ENCODE peak calls at places on chromosomes 13 and 19, in eight cellular contexts. One of them, this sample, is unnamed.

GRCh38 chr19:30512748-30513389 is 140.7 kb downstream of the ZNF536 start:
- DNase-seq in gastrocnemius medialis: no peak
- DNase-seq in NB4: no peak
- DNase-seq in cardiac fibroblast: no peak
- DNase-seq in heart left ventricle: no peak
- DNase-seq in HFF-Myc: no peak
- DNase-seq in pancreas: no peak
- DNase-seq in GM23338: no peak
- DNase-seq in this sample: no peak

GRCh38 chr19:46442808-46443450 is 14.2 kb upstream of the PNMA8C start:
- DNase-seq in gastrocnemius medialis: no peak
- DNase-seq in NB4: no peak
- DNase-seq in cardiac fibroblast: peak
- DNase-seq in heart left ventricle: no peak
- DNase-seq in HFF-Myc: no peak
- DNase-seq in pancreas: peak
- DNase-seq in GM23338: no peak
- DNase-seq in this sample: peak

GRCh38 chr19:34712606-34713261 is 21.3 kb upstream of the ZNF181 start:
- DNase-seq in gastrocnemius medialis: peak
- DNase-seq in NB4: peak
- DNase-seq in cardiac fibroblast: peak
- DNase-seq in heart left ventricle: peak
- DNase-seq in HFF-Myc: peak
- DNase-seq in pancreas: no peak
- DNase-seq in GM23338: peak
- DNase-seq in this sample: peak

GRCh38 chr19:29620931-29621351 is 14.9 kb downstream of the POP4 start:
- DNase-seq in gastrocnemius medialis: no peak
- DNase-seq in NB4: no peak
- DNase-seq in cardiac fibroblast: no peak
- DNase-seq in heart left ventricle: no peak
- DNase-seq in HFF-Myc: no peak
- DNase-seq in pancreas: no peak
- DNase-seq in GM23338: no peak
- DNase-seq in this sample: no peak

GRCh38 chr13:106527806-106528205 is 7.7 kb downstream of the EFNB2 start:
- DNase-seq in gastrocnemius medialis: no peak
- DNase-seq in NB4: no peak
- DNase-seq in cardiac fibroblast: no peak
- DNase-seq in heart left ventricle: no peak
- DNase-seq in HFF-Myc: no peak
- DNase-seq in pancreas: no peak
- DNase-seq in GM23338: no peak
- DNase-seq in this sample: no peak

GRCh38 chr19:10292206-10292788 is 2.5 kb downstream of the ICAM5 start:
- DNase-seq in gastrocnemius medialis: peak
- DNase-seq in NB4: peak
- DNase-seq in cardiac fibroblast: peak
- DNase-seq in heart left ventricle: peak
- DNase-seq in HFF-Myc: peak
- DNase-seq in pancreas: peak
- DNase-seq in GM23338: peak
- DNase-seq in this sample: peak

GRCh38 chr19:13122275-13122878 is 4.3 kb downstream of the NACC1 start:
- DNase-seq in gastrocnemius medialis: no peak
- DNase-seq in NB4: no peak
- DNase-seq in cardiac fibroblast: no peak
- DNase-seq in heart left ventricle: no peak
- DNase-seq in HFF-Myc: no peak
- DNase-seq in pancreas: no peak
- DNase-seq in GM23338: no peak
- DNase-seq in this sample: no peak

GRCh38 chr19:47483800-47484690 is at the start of gene KPTN:
- DNase-seq in gastrocnemius medialis: peak
- DNase-seq in NB4: peak
- DNase-seq in cardiac fibroblast: peak
- DNase-seq in heart left ventricle: peak
- DNase-seq in HFF-Myc: peak
- DNase-seq in pancreas: peak
- DNase-seq in GM23338: peak
- DNase-seq in this sample: peak

GRCh38 chr19:1199531-1199930 is 6.0 kb upstream of the STK11 start:
- DNase-seq in gastrocnemius medialis: no peak
- DNase-seq in NB4: no peak
- DNase-seq in cardiac fibroblast: no peak
- DNase-seq in heart left ventricle: no peak
- DNase-seq in HFF-Myc: no peak
- DNase-seq in pancreas: no peak
- DNase-seq in GM23338: no peak
- DNase-seq in this sample: no peak

GRCh38 chr19:18854982-18855381 is 23.2 kb downstream of the UPF1 start:
- DNase-seq in gastrocnemius medialis: no peak
- DNase-seq in NB4: no peak
- DNase-seq in cardiac fibroblast: no peak
- DNase-seq in heart left ventricle: no peak
- DNase-seq in HFF-Myc: no peak
- DNase-seq in pancreas: no peak
- DNase-seq in GM23338: no peak
- DNase-seq in this sample: no peak

GRCh38 chr19:57664269-57665127 is 4.2 kb upstream of the ZSCAN4 start:
- DNase-seq in gastrocnemius medialis: peak
- DNase-seq in NB4: peak
- DNase-seq in cardiac fibroblast: peak
- DNase-seq in heart left ventricle: peak
- DNase-seq in HFF-Myc: peak
- DNase-seq in pancreas: peak
- DNase-seq in GM23338: peak
- DNase-seq in this sample: peak

GRCh38 chr19:31066385-31066784 is 282.9 kb downstream of the TSHZ3 start:
- DNase-seq in gastrocnemius medialis: no peak
- DNase-seq in NB4: no peak
- DNase-seq in cardiac fibroblast: peak
- DNase-seq in heart left ventricle: no peak
- DNase-seq in HFF-Myc: peak
- DNase-seq in pancreas: no peak
- DNase-seq in GM23338: no peak
- DNase-seq in this sample: no peak

GRCh38 chr19:36847968-36848367 is 2.7 kb upstream of the ZNF345 start:
- DNase-seq in gastrocnemius medialis: no peak
- DNase-seq in NB4: no peak
- DNase-seq in cardiac fibroblast: no peak
- DNase-seq in heart left ventricle: no peak
- DNase-seq in HFF-Myc: no peak
- DNase-seq in pancreas: no peak
- DNase-seq in GM23338: no peak
- DNase-seq in this sample: no peak

GRCh38 chr19:7852851-7853759 is 21.1 kb downstream of the PRR36 start:
- DNase-seq in gastrocnemius medialis: peak
- DNase-seq in NB4: peak
- DNase-seq in cardiac fibroblast: peak
- DNase-seq in heart left ventricle: peak
- DNase-seq in HFF-Myc: no peak
- DNase-seq in pancreas: peak
- DNase-seq in GM23338: peak
- DNase-seq in this sample: peak

GRCh38 chr19:1074512-1075283 is 7.7 kb downstream of the ARHGAP45 start:
- DNase-seq in gastrocnemius medialis: no peak
- DNase-seq in NB4: no peak
- DNase-seq in cardiac fibroblast: no peak
- DNase-seq in heart left ventricle: peak
- DNase-seq in HFF-Myc: no peak
- DNase-seq in pancreas: peak
- DNase-seq in GM23338: no peak
- DNase-seq in this sample: peak

DNA sequence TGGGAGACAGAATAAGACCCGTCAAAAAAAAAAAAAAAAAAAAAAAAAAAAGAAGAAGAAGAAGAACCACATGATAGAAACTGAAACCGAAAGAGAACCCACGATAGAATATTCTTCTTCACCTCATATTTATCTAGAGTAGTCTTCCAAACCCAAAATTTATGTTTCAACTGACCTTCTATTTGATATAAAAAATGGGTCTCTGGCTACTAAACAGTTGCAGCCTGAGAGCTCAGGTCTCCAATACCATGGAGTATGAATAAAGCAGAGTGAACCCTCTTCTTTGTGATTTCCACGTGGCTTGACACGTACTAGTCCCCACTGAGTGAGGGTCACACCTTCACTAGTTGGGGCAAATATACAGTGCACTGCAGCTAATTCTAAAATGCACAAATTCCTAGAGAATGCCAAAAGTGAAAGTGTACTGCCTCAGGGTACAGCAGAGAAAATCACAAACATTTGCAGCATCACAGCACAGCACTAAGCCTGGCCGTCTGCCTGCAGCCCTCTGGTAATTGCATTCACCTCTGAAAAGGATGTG is 30.8 kb upstream of the RFC3 start:
- DNase-seq in gastrocnemius medialis: no peak
- DNase-seq in NB4: peak
- DNase-seq in cardiac fibroblast: no peak
- DNase-seq in heart left ventricle: no peak
- DNase-seq in HFF-Myc: no peak
- DNase-seq in pancreas: no peak
- DNase-seq in GM23338: no peak
- DNase-seq in this sample: no peak
- H3K4me3 ChIP-seq in gastrocnemius medialis: peak
- H3K4me3 ChIP-seq in NB4: peak
- H3K4me3 ChIP-seq in cardiac fibroblast: no peak
- H3K4me3 ChIP-seq in heart left ventricle: no peak
- H3K4me3 ChIP-seq in HFF-Myc: peak
- H3K4me3 ChIP-seq in pancreas: no peak
- H3K4me3 ChIP-seq in GM23338: no peak
- H3K4me3 ChIP-seq in this sample: peak

GRCh38 chr13:23159587-23160240 is 21.1 kb upstream of the SGCG start:
- DNase-seq in gastrocnemius medialis: no peak
- DNase-seq in NB4: no peak
- DNase-seq in cardiac fibroblast: no peak
- DNase-seq in heart left ventricle: no peak
- DNase-seq in HFF-Myc: no peak
- DNase-seq in pancreas: no peak
- DNase-seq in GM23338: peak
- DNase-seq in this sample: no peak

GRCh38 chr13:23161176-23161825 is 19.5 kb upstream of the SGCG start:
- DNase-seq in gastrocnemius medialis: no peak
- DNase-seq in NB4: no peak
- DNase-seq in cardiac fibroblast: no peak
- DNase-seq in heart left ventricle: no peak
- DNase-seq in HFF-Myc: no peak
- DNase-seq in pancreas: no peak
- DNase-seq in GM23338: no peak
- DNase-seq in this sample: no peak

GRCh38 chr13:23160241-23161175 is 20.3 kb upstream of the SGCG start:
- DNase-seq in gastrocnemius medialis: no peak
- DNase-seq in NB4: peak
- DNase-seq in cardiac fibroblast: no peak
- DNase-seq in heart left ventricle: no peak
- DNase-seq in HFF-Myc: no peak
- DNase-seq in pancreas: no peak
- DNase-seq in GM23338: peak
- DNase-seq in this sample: no peak

DNA sequence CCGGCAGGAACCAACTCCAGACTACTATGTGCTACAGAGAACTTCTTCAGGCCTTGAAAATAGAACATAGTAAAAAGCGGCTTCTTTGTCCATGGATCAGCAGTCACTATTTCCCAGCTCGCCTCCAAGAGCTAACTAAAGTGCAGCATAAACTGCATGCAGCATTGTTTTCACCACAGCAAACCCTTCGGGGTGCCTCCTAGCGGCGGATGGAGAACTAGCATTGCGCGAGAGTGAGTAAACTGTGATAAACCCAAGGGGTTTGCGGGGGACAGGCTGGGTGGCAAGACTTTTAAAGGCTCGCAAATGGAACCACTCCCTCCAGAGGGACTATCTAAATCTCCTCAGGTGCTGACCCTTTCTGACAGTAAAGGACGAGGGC is 21.6 kb upstream of the SGCG start:
- DNase-seq in gastrocnemius medialis: no peak
- DNase-seq in NB4: peak
- DNase-seq in cardiac fibroblast: peak
- DNase-seq in heart left ventricle: peak
- DNase-seq in HFF-Myc: no peak
- DNase-seq in pancreas: no peak
- DNase-seq in GM23338: peak
- DNase-seq in this sample: peak
- TF ChIP-seq CTCF in gastrocnemius medialis: peak
- TF ChIP-seq CTCF in NB4: peak
- TF ChIP-seq CTCF in cardiac fibroblast: peak
- TF ChIP-seq CTCF in heart left ventricle: peak
- TF ChIP-seq CTCF in HFF-Myc: peak
- TF ChIP-seq CTCF in pancreas: no peak
- TF ChIP-seq CTCF in GM23338: peak
- TF ChIP-seq CTCF in this sample: peak

DNA sequence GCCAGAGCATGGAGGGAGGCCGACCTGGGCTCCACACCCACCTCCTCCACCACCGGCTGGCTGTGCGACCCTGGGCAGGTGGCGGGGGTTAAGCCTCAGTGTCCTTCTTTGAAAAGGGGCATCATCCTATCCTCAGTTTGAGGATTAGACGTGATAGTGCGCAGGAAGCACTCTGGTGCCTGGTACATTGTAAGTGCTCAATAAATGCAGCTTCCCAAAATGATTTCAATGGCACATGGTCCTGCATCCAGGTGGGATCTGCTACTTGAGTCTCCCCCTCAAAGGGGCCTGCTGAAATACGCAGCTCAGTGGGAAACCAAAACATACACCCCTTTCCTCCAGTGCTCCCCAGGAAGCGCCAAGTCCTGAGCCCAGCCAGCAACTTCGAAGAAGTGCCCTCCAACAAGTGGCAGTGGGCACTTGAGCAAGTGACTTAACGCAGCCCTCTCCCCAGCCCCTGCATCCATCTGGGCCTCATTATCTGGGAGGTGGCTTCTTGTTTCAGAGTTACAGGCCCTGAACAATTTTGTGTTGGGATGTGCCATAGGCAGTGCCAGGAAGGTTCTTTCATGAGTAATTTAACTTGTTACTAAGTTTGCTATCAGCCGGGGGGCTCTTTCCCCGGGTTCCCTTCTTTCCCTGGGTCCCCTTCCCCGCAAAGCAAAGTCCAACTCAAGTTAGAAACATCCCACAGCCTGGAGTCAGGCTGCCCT is 17.9 kb downstream of the ACTN4 start:
- DNase-seq in gastrocnemius medialis: no peak
- DNase-seq in NB4: no peak
- DNase-seq in cardiac fibroblast: no peak
- DNase-seq in heart left ventricle: no peak
- DNase-seq in HFF-Myc: no peak
- DNase-seq in pancreas: no peak
- DNase-seq in GM23338: no peak
- DNase-seq in this sample: no peak
- H3K4me3 ChIP-seq in gastrocnemius medialis: peak
- H3K4me3 ChIP-seq in NB4: no peak
- H3K4me3 ChIP-seq in cardiac fibroblast: no peak
- H3K4me3 ChIP-seq in heart left ventricle: no peak
- H3K4me3 ChIP-seq in HFF-Myc: no peak
- H3K4me3 ChIP-seq in pancreas: no peak
- H3K4me3 ChIP-seq in GM23338: peak
- H3K4me3 ChIP-seq in this sample: no peak

DNA sequence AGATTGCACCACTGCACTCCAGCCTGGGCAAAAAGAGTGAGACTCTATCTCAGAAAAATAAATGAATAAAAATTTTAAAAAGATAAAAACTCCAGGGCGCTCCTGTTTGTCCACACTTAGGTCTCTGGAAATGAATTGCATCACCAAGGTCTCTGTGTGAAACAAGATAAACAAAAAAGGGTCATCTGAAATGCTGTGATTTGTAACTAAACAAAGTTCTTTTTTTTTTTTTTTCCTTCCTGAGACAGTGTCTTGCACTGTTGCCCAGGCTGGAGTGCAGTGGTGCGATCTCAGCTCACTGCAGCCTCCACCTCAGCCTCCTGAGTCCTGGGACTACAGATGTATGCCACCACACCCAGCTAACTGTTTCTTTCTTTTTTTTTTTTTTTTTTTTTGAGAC is 11.5 kb downstream of the FZR1 start:
- DNase-seq in gastrocnemius medialis: no peak
- DNase-seq in NB4: no peak
- DNase-seq in cardiac fibroblast: no peak
- DNase-seq in heart left ventricle: no peak
- DNase-seq in HFF-Myc: no peak
- DNase-seq in pancreas: no peak
- DNase-seq in GM23338: no peak
- DNase-seq in this sample: no peak
- TF ChIP-seq CTCF in gastrocnemius medialis: no peak
- TF ChIP-seq CTCF in NB4: no peak
- TF ChIP-seq CTCF in cardiac fibroblast: no peak
- TF ChIP-seq CTCF in heart left ventricle: no peak
- TF ChIP-seq CTCF in HFF-Myc: no peak
- TF ChIP-seq CTCF in pancreas: no peak
- TF ChIP-seq CTCF in GM23338: no peak
- TF ChIP-seq CTCF in this sample: no peak